ENCODE peak calls at places on chromosomes 6 and 20, in seven cellular contexts. H is WTC11, M is K562, U is HCT116, N is HepG2, Q is GM12878, V is H1. K is an unnamed sample.

GRCh38 chr6:105639124-105639523 is 236.2 kb upstream of the PREP start:
- DNase-seq in H (no peak), U (no peak), Q (no peak), M (no peak), V (no peak), N (no peak), K (no peak)

GRCh38 chr6:117504478-117505144 is 22.1 kb downstream of the DCBLD1 start:
- DNase-seq in Q (no peak), H (no peak), V (no peak), U (no peak), N (peak), M (no peak), K (no peak)

GRCh38 chr6:41892921-41893564 is 2.1 kb downstream of the USP49 start:
- DNase-seq in H (no peak), Q (no peak), M (no peak), N (no peak), V (no peak), U (no peak), K (no peak)

GRCh38 chr6:129440691-129441090 is 269.3 kb downstream of the ARHGAP18 start:
- DNase-seq in U (no peak), N (no peak), H (no peak), M (no peak), Q (no peak), V (no peak), K (peak)

GRCh38 chr6:89887452-89888137 is 6.7 kb upstream of the GJA10 start:
- DNase-seq in N (no peak), V (no peak), U (no peak), M (no peak), Q (no peak), H (no peak), K (no peak)

GRCh38 chr6:43804550-43805223 is 34.7 kb downstream of the VEGFA start:
- DNase-seq in H (no peak), N (peak), Q (no peak), U (no peak), V (no peak), M (no peak), K (no peak)

GRCh38 chr6:82331031-82331773 is 32.4 kb upstream of the TPBG start:
- DNase-seq in M (no peak), N (no peak), U (no peak), H (no peak), Q (no peak), V (no peak), K (peak)

GRCh38 chr6:112298021-112298745 is 43.8 kb upstream of the LAMA4 start:
- DNase-seq in V (no peak), U (no peak), H (no peak), M (no peak), N (no peak), Q (no peak), K (no peak)

GRCh38 chr20:18224968-18225568 is 63.3 kb upstream of the ZNF133 start:
- DNase-seq in M (no peak), U (peak), H (no peak), N (peak), V (no peak), Q (no peak), K (peak)

DNA sequence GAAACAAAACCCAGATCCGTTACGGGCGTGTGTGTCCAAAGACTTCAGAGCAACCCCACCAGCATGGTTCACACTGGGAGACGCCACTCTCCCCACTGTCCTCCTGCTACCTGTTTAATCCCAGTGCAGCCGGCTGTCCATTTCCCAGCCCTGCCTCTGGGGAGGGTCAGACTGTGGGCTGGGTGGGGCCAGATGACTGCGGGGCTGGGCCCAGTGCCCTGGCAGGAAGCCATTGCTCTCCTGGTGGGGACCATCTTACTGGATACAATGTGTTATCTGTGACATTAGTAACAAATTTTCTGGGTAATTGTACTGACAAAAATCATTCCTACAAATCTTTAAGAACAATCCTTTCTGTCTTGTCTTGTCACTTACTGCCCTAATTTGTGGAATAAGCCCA is 38.0 kb upstream of the PCMTD2 start:
- DNase-seq in V (no peak), U (no peak), Q (no peak), M (peak), H (no peak), N (no peak), K (no peak)
- TF ChIP-seq SP1 in V (no peak), U (no peak), Q (no peak), M (no peak), H (no peak), N (no peak), K (no peak)

DNA sequence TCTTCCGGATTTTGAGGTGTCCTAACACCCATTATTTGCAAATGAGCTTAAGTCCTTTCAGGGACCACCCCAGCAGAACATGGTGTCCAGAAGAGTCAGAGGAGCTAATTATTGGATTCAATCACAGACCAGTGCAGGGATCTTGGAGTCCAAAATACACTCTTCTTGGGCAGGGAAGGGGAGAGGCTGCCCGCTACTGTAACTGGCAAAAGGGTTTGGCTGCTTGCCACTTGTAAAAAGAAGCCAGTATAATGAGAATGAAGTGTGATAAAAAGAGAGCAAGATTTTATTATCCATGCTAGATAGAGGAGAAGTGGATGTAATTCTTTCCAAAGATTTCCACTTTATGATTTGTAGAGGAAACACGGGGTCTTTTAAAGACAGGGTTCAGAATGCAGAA is 19.3 kb downstream of the SPINT3 start:
- DNase-seq in Q (no peak), V (no peak), H (no peak), N (no peak), M (no peak), U (no peak), K (no peak)
- TF ChIP-seq SP1 in Q (no peak), V (no peak), H (no peak), N (no peak), M (no peak), U (no peak), K (no peak)

DNA sequence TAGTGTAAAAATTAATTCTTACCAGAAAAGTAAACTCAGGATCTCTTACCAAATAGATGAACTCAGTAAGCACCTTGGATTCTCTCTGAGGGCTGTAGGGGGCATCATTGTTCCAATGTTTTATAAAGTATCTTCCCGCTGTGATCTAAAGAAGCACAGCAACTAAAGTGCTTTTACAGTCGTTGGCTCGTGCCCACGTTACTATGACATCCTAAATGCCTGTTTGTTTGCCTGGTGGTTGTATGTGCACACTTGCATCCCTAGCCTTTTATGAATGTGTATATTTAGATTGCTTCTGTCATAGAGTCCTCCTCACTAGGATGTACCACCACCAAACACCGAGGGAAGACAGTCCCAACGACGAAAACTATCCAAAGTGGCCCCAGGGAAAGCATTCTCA is 34.5 kb downstream of the SLX4IP start:
- DNase-seq in Q (no peak), V (peak), U (peak), M (no peak), N (peak), H (no peak), K (peak)
- TF ChIP-seq SP1 in Q (no peak), V (no peak), U (no peak), M (no peak), N (no peak), H (no peak), K (no peak)

DNA sequence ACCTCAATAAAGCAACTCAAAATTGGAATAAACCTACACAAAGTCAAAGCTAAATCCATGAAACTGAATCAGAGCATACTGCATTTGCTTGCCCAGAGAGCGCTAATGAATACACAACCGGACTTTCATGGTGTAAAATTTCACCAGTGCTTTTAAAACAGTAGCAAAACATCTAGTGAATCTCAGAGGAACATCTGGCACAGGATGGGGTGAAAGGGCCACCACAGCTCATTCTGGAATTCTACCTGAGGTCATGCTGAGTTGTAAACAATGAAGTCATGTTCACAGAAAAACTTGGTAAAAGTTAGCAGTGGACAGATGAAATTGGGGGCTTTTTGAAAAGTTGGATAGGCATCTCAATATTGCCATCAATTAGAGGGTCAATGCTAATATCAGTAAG is 125.6 kb upstream of the STXBP5 start:
- DNase-seq in N (no peak), M (no peak), V (no peak), Q (no peak), H (no peak), U (no peak), K (no peak)
- TF ChIP-seq SP1 in N (no peak), M (no peak), V (no peak), Q (no peak), H (no peak), U (no peak), K (no peak)

GRCh38 chr6:170050591-170051041 is 240.3 kb downstream of the DLL1 start:
- DNase-seq in V (no peak), M (no peak), H (no peak), Q (no peak), U (no peak), N (no peak), K (no peak)

GRCh38 chr6:170048615-170049256 is 242.1 kb downstream of the DLL1 start:
- DNase-seq in M (no peak), V (no peak), Q (no peak), H (no peak), N (no peak), U (no peak), K (no peak)

GRCh38 chr6:170047813-170048212 is 243.1 kb downstream of the DLL1 start:
- DNase-seq in M (no peak), Q (no peak), N (no peak), V (no peak), U (no peak), H (no peak), K (no peak)

GRCh38 chr6:170051229-170052172 is 239.4 kb downstream of the DLL1 start:
- DNase-seq in M (no peak), V (no peak), H (no peak), Q (no peak), U (no peak), N (no peak), K (no peak)

GRCh38 chr6:170049641-170050491 is 241.0 kb downstream of the DLL1 start:
- DNase-seq in H (no peak), V (no peak), U (no peak), N (no peak), Q (no peak), M (no peak), K (no peak)
- TF ChIP-seq SP1 in H (no peak), V (no peak), U (no peak), N (no peak), Q (no peak), M (no peak), K (no peak)

GRCh38 chr6:3838992-3839867 is 9.9 kb upstream of the FAM50B start:
- DNase-seq in U (no peak), H (no peak), N (peak), M (no peak), V (no peak), Q (no peak), K (no peak)
- TF ChIP-seq SP1 in U (no peak), H (no peak), N (no peak), M (no peak), V (no peak), Q (no peak), K (no peak)

K was measured in HEK293T.